ENCODE peak calls at places on chromosomes 3 and 15, in ten cellular contexts. A, Q, K, W, Y, S, N, J, L and G are unnamed samples.
A peak's percentile ranks its signal among the peaks of the same experiment; 100 is the strongest.

GRCh38 chr15:84600331-84600686 is 500 bp upstream of the ZSCAN2 start:
- DNase-seq in S (peak; percentile 80), K (peak; percentile 96), Y (peak; percentile 48), Q (no peak), N (peak; percentile 88), A (peak; percentile 86), L (peak; percentile 92), W (peak; percentile 92), J (peak; percentile 89), G (peak; percentile 81)

GRCh38 chr3:188331166-188331565 is 177.2 kb downstream of the LPP start:
- DNase-seq in N (no peak), W (no peak), S (no peak), Y (no peak), J (no peak), L (no peak), A (no peak), Q (no peak), K (no peak), G (no peak)

GRCh38 chr3:72299823-72300222 is 514.9 kb upstream of the PROK2 start:
- DNase-seq in S (no peak), K (no peak), Y (no peak), W (no peak), J (no peak), Q (no peak), A (peak; percentile 43), N (no peak), L (no peak), G (no peak)

GRCh38 chr15:22265056-22265945 is 185.0 kb downstream of the OR4M2 start:
- DNase-seq in S (no peak), L (no peak), J (no peak), W (no peak), K (no peak), N (no peak), A (no peak), Y (no peak), Q (peak; percentile 55), G (no peak)

GRCh38 chr15:75067123-75067854 is 43.9 kb downstream of the PPCDC start:
- DNase-seq in W (no peak), J (peak; percentile 55), S (no peak), N (no peak), Q (no peak), A (peak; percentile 90), Y (no peak), L (no peak), K (peak; percentile 53), G (peak; percentile 76)

GRCh38 chr15:80160570-80161156 is 7.9 kb downstream of the FAH start:
- DNase-seq in W (no peak), J (no peak), Q (no peak), K (peak; percentile 98), N (peak; percentile 43), A (peak; percentile 89), Y (no peak), L (peak; percentile 60), S (no peak), G (peak; percentile 76)

GRCh38 chr3:48398701-48399386 is 26.8 kb downstream of the FBXW12 start:
- DNase-seq in J (no peak), N (no peak), W (no peak), K (no peak), Q (peak; percentile 43), S (no peak), Y (no peak), L (no peak), A (no peak), G (no peak)

GRCh38 chr15:62977952-62978811 is 64.4 kb upstream of the TPM1 start:
- DNase-seq in K (peak; percentile 93), J (no peak), L (no peak), Q (no peak), S (no peak), A (peak; percentile 57), N (no peak), W (no peak), Y (no peak), G (no peak)

GRCh38 chr3:171346582-171346981 is 113.6 kb downstream of the TNIK start:
- DNase-seq in W (no peak), S (no peak), K (no peak), N (no peak), A (no peak), Y (no peak), L (no peak), Q (no peak), J (no peak), G (no peak)

GRCh38 chr3:171346011-171346410 is 114.2 kb downstream of the TNIK start:
- DNase-seq in W (no peak), A (no peak), K (no peak), S (no peak), L (no peak), N (no peak), Y (no peak), J (no peak), Q (no peak), G (no peak)

GRCh38 chr3:171348121-171348520 is 112.1 kb downstream of the TNIK start:
- DNase-seq in L (no peak), K (no peak), J (no peak), Q (no peak), N (no peak), Y (no peak), S (no peak), A (no peak), W (no peak), G (no peak)

GRCh38 chr3:171345112-171345843 is 114.9 kb downstream of the TNIK start:
- DNase-seq in J (no peak), A (no peak), K (no peak), S (no peak), Y (no peak), Q (no peak), L (no peak), W (no peak), N (no peak), G (no peak)

GRCh38 chr3:171347017-171347979 is 112.9 kb downstream of the TNIK start:
- DNase-seq in S (no peak), Q (no peak), Y (no peak), N (no peak), A (peak; percentile 35), L (no peak), W (no peak), K (peak; percentile 46), J (no peak), G (no peak)
- H3K4me3 ChIP-seq in S (no peak overlapping the region), Q (no peak overlapping the region), Y (no peak overlapping the region), N (no peak overlapping the region), A (no peak overlapping the region), L (no peak overlapping the region), W (no peak overlapping the region), K (no peak overlapping the region), J (no peak overlapping the region), G (no peak overlapping the region)

GRCh38 chr3:49805884-49806701 is 3.0 kb downstream of the INKA1 start:
- DNase-seq in L (peak; percentile 64), K (no peak), S (no peak), N (peak; percentile 45), W (no peak), Y (no peak), Q (peak; percentile 63), J (no peak), A (no peak), G (peak; percentile 75)

GRCh38 chr3:49803464-49804140 is 541 bp downstream of the INKA1 start:
- DNase-seq in S (peak; percentile 28), Q (peak; percentile 65), Y (no peak), L (no peak), J (no peak), A (peak; percentile 90), K (peak; percentile 60), W (peak; percentile 79), N (no peak), G (no peak)

GRCh38 chr3:49806838-49807237 is 3.8 kb downstream of the INKA1 start:
- DNase-seq in W (no peak), K (no peak), Q (no peak), S (no peak), Y (no peak), J (no peak), A (no peak), N (no peak), L (no peak), G (no peak)

GRCh38 chr3:49804141-49805041 is 1.3 kb downstream of the INKA1 start:
- DNase-seq in S (no peak), N (peak; percentile 25), A (peak; percentile 25), L (peak; percentile 60), J (no peak), Y (no peak), Q (no peak), K (no peak), W (no peak), G (no peak)

DNA sequence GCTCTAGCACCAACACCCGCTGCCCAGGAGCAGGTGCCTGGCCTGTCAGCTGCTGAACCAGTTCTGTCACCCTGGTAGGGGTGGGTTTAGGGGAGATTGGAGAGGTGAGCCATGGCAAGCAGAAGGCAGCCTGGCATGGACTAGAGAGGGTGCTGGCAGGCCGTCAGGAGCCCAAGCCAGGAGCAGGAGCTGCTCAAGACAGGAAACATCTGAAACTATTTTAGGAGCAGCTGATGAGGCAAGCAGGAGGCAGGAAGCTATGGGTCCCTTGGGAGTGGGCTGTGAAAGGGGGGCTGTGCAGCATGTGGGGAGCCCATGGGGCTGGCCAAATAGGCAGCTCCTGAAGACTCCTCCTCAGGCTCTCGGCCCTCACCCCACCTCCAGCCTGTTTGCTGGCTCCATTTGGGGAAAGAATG is 2.3 kb downstream of the INKA1 start:
- DNase-seq in N (peak; percentile 88), J (no peak), A (no peak), Q (no peak), L (peak; percentile 94), W (peak; percentile 92), K (peak; percentile 93), S (peak; percentile 87), Y (no peak), G (no peak)
- H3K4me3 ChIP-seq in N (peak overlapping the region; percentile 91), J (no peak overlapping the region), A (no peak overlapping the region), Q (no peak overlapping the region), L (peak overlapping the region; percentile 76), W (peak overlapping the region; percentile 92), K (no peak overlapping the region), S (peak overlapping the region; percentile 83), Y (no peak overlapping the region), G (no peak overlapping the region)

DNA sequence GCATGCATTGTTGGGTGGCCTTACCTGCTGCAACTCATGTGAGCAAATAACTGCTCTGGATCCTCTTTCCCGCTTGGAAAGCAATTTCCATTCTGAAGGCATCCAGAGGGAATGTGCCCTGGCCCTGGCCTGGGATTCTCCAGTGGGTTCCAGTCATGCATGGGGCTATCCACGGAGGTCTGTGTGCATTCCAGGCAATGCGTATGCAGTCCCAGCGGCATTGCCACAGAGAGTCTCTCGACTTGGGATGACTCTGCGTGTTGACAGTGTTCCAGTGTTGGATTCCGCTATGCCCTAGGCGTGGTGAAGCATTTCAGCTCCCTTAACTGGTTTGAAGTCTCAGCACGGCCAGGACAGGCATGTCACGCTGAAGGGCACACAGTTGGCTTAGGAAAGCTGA is 113.9 kb downstream of the SNRPN start:
- DNase-seq in A (no peak), N (no peak), L (no peak), S (no peak), J (no peak), W (no peak), Y (no peak), K (no peak), Q (no peak), G (no peak)
- H3K4me3 ChIP-seq in A (no peak overlapping the region), N (no peak overlapping the region), L (no peak overlapping the region), S (no peak overlapping the region), J (no peak overlapping the region), W (no peak overlapping the region), Y (no peak overlapping the region), K (no peak overlapping the region), Q (peak overlapping the region; percentile 42), G (no peak overlapping the region)

GRCh38 chr3:125211523-125212095 is 939 bp downstream of the SLC12A8 start:
- DNase-seq in N (no peak), J (no peak), W (no peak), Q (no peak), K (no peak), L (no peak), S (no peak), Y (no peak), A (no peak), G (no peak)

GRCh38 chr3:125214738-125215137 is 2.2 kb upstream of the SLC12A8 start:
- DNase-seq in A (no peak), W (no peak), L (no peak), N (no peak), K (peak; percentile 67), J (no peak), Q (no peak), Y (no peak), S (no peak), G (peak; percentile 3)

GRCh38 chr3:125212096-125212508 is 446 bp downstream of the SLC12A8 start:
- DNase-seq in W (no peak), J (no peak), Q (no peak), L (no peak), Y (no peak), N (no peak), K (no peak), S (no peak), A (no peak), G (no peak)

GRCh38 chr3:125213946-125214542 is 1.5 kb upstream of the SLC12A8 start:
- DNase-seq in L (no peak), S (no peak), Y (no peak), W (no peak), Q (no peak), J (no peak), N (no peak), K (peak; percentile 88), A (no peak), G (no peak)

GRCh38 chr3:125212509-125213372 is at the start of gene SLC12A8:
- DNase-seq in N (no peak), K (peak; percentile 33), L (no peak), Q (no peak), S (no peak), Y (no peak), J (no peak), A (no peak), W (no peak), G (no peak)
- H3K4me3 ChIP-seq in N (peak within 1 kb of the TSS; percentile 70), K (peak within 1 kb of the TSS; percentile 55), L (peak within 1 kb of the TSS; percentile 62), Q (peak within 1 kb of the TSS; percentile 38), S (peak within 1 kb of the TSS; percentile 48), Y (peak within 1 kb of the TSS; percentile 53), J (no peak within 1 kb of the TSS), A (peak within 1 kb of the TSS; percentile 44), W (peak within 1 kb of the TSS; percentile 63), G (no peak within 1 kb of the TSS)